ENCODE peak calls at places on chromosomes 7 and 10, in nine cellular contexts. B is NCI-H2081; A is right atrium auricular region; N is H54; E is NCI-H2029; T is Caki2; C is HS-5; Y is fibroblast of lung; M is effector CD4-positive, alpha-beta T cell. G is an unnamed sample.

GRCh38 chr10:102960158-102960557 is 42.1 kb downstream of the CNNM2 start:
- DNase-seq in B (no peak), A (no peak), N (no peak), E (no peak), T (no peak), C (no peak), Y (no peak), M (no peak), G (no peak)

GRCh38 chr7:7772385-7772784 is 54.0 kb upstream of the RPA3 start:
- DNase-seq in B (no peak), A (no peak), N (no peak), E (no peak), T (peak), C (no peak), Y (peak), M (no peak), G (peak)

GRCh38 chr10:99781734-99782429 is 558 bp upstream of the ABCC2 start:
- DNase-seq in B (no peak), A (no peak), N (no peak), E (no peak), T (no peak), C (no peak), Y (no peak), M (no peak), G (no peak)

GRCh38 chr10:89810908-89811515 is 109.6 kb downstream of the KIF20B start:
- DNase-seq in B (peak), A (no peak), N (no peak), E (peak), T (no peak), C (no peak), Y (no peak), M (no peak), G (no peak)

GRCh38 chr10:102918817-102919236 is 733 bp downstream of the CNNM2 start:
- DNase-seq in B (no peak), A (no peak), N (no peak), E (no peak), T (no peak), C (no peak), Y (no peak), M (peak), G (no peak)

GRCh38 chr7:24503511-24503910 is 69.7 kb upstream of the PALS2 start:
- DNase-seq in B (no peak), A (no peak), N (no peak), E (no peak), T (no peak), C (no peak), Y (no peak), M (no peak), G (no peak)

GRCh38 chr7:132004528-132004927 is 448.1 kb upstream of the PODXL start:
- DNase-seq in B (no peak), A (no peak), N (no peak), E (no peak), T (no peak), C (no peak), Y (peak), M (no peak), G (peak)

GRCh38 chr7:157430721-157431120 is 93.9 kb downstream of the DNAJB6 start:
- DNase-seq in B (no peak), A (no peak), N (no peak), E (no peak), T (no peak), C (no peak), Y (no peak), M (no peak), G (no peak)

GRCh38 chr10:31836569-31837406 is 91.8 kb downstream of the ARHGAP12 start:
- DNase-seq in B (no peak), A (no peak), N (peak), E (no peak), T (peak), C (no peak), Y (peak), M (no peak), G (peak)

GRCh38 chr7:66150471-66150870 is 35.8 kb downstream of the CRCP start:
- DNase-seq in B (no peak), A (peak), N (no peak), E (no peak), T (no peak), C (no peak), Y (peak), M (no peak), G (peak)

GRCh38 chr10:29757551-29758297 is 123.0 kb upstream of the SVIL start:
- DNase-seq in B (no peak), A (no peak), N (no peak), E (no peak), T (peak), C (no peak), Y (peak), M (no peak), G (peak)

GRCh38 chr7:88276605-88277153 is 30.0 kb downstream of the STEAP4 start:
- DNase-seq in B (no peak), A (no peak), N (no peak), E (no peak), T (no peak), C (no peak), Y (no peak), M (no peak), G (no peak)

GRCh38 chr7:63047546-63047945 is 951.1 kb upstream of the ZNF722 start:
- DNase-seq in B (no peak), A (no peak), N (no peak), E (no peak), T (no peak), C (no peak), Y (no peak), M (no peak), G (no peak)

GRCh38 chr7:39950473-39951155 is 558 bp downstream of the CDK13 start:
- DNase-seq in B (peak), A (no peak), N (peak), E (peak), T (no peak), C (no peak), Y (peak), M (peak), G (peak)

GRCh38 chr10:11899067-11899876 is 76.1 kb downstream of the PROSER2 start:
- DNase-seq in B (no peak), A (no peak), N (no peak), E (no peak), T (no peak), C (no peak), Y (no peak), M (no peak), G (no peak)

GRCh38 chr7:4017785-4018184 is 664.3 kb upstream of the FOXK1 start:
- DNase-seq in B (no peak), A (no peak), N (no peak), E (no peak), T (no peak), C (no peak), Y (no peak), M (no peak), G (no peak)

GRCh38 chr7:67301667-67302066 is 305.0 kb downstream of the TYW1 start:
- DNase-seq in B (no peak), A (no peak), N (no peak), E (no peak), T (no peak), C (no peak), Y (peak), M (no peak), G (peak)

GRCh38 chr10:4141471-4141870 is 356.5 kb upstream of the KLF6 start:
- DNase-seq in B (no peak), A (no peak), N (no peak), E (no peak), T (peak), C (no peak), Y (peak), M (no peak), G (peak)

GRCh38 chr10:20955355-20955893 is 58.3 kb upstream of the NEBL start:
- DNase-seq in B (no peak), A (no peak), N (no peak), E (no peak), T (no peak), C (no peak), Y (no peak), M (no peak), G (no peak)

GRCh38 chr7:127587663-127588018 is 570 bp upstream of the ARF5 start:
- DNase-seq in B (no peak), A (no peak), N (no peak), E (no peak), T (no peak), C (no peak), Y (no peak), M (no peak), G (no peak)

GRCh38 chr7:125899577-125899976 is 970.0 kb upstream of the POT1 start:
- DNase-seq in B (no peak), A (no peak), N (no peak), E (no peak), T (no peak), C (no peak), Y (no peak), M (no peak), G (no peak)

GRCh38 chr10:70597856-70598815 is 4.4 kb downstream of the PRF1 start:
- DNase-seq in B (no peak), A (peak), N (no peak), E (no peak), T (no peak), C (no peak), Y (no peak), M (no peak), G (no peak)

GRCh38 chr10:125638555-125638954 is 44.4 kb downstream of the TEX36 start:
- DNase-seq in B (no peak), A (no peak), N (no peak), E (no peak), T (no peak), C (no peak), Y (no peak), M (no peak), G (no peak)

GRCh38 chr10:7471720-7472367 is 61.0 kb upstream of the SFMBT2 start:
- DNase-seq in B (no peak), A (peak), N (no peak), E (no peak), T (no peak), C (no peak), Y (no peak), M (no peak), G (no peak)

GRCh38 chr7:15305002-15305600 is 256.7 kb downstream of the AGMO start:
- DNase-seq in B (peak), A (no peak), N (peak), E (peak), T (peak), C (peak), Y (peak), M (no peak), G (peak)

GRCh38 chr10:130232361-130233360 is 96.5 kb downstream of the GLRX3 start:
- DNase-seq in B (no peak), A (no peak), N (no peak), E (no peak), T (no peak), C (no peak), Y (no peak), M (no peak), G (no peak)

G was measured in choroid plexus epithelial cell.